ENCODE peak calls at places on chromosomes 2 and 18, in seven cellular contexts. S, L, F, J, A, T and D are unnamed samples.

GRCh38 chr2:28199995-28200394 is 192.7 kb upstream of the FOSL2 start:
- DNase-seq in S (no peak), L (no peak), F (no peak), J (no peak), A (no peak), T (no peak), D (no peak)

GRCh38 chr2:28250006-28250405 is 142.7 kb upstream of the FOSL2 start:
- DNase-seq in S (no peak), L (peak; percentile 50), F (peak; percentile 94), J (no peak), A (no peak), T (peak; percentile 54), D (no peak)

GRCh38 chr2:214193943-214194342 is 216.9 kb upstream of the VWC2L start:
- DNase-seq in S (no peak), L (peak; percentile 7), F (peak; percentile 81), J (no peak), A (no peak), T (no peak), D (no peak)

GRCh38 chr2:128788636-128789220 is 470.1 kb upstream of the HS6ST1 start:
- DNase-seq in S (no peak), L (no peak), F (no peak), J (no peak), A (no peak), T (no peak), D (no peak)

GRCh38 chr2:192886636-192887035 is 691.9 kb upstream of the TMEFF2 start:
- DNase-seq in S (no peak), L (no peak), F (no peak), J (no peak), A (no peak), T (no peak), D (no peak)

GRCh38 chr2:188181439-188181838 is 110.2 kb upstream of the GULP1 start:
- DNase-seq in S (no peak), L (no peak), F (no peak), J (no peak), A (no peak), T (no peak), D (no peak)

GRCh38 chr2:205119141-205119540 is 563.2 kb upstream of the NRP2 start:
- DNase-seq in S (no peak), L (no peak), F (no peak), J (no peak), A (no peak), T (no peak), D (no peak)

GRCh38 chr2:72914226-72915075 is 2.9 kb upstream of the EMX1 start:
- DNase-seq in S (no peak), L (no peak), F (no peak), J (no peak), A (peak; percentile 29), T (no peak), D (peak; percentile 13)

GRCh38 chr2:241767464-241768250 is 9.0 kb upstream of the GAL3ST2 start:
- DNase-seq in S (peak; percentile 43), L (no peak), F (no peak), J (no peak), A (no peak), T (no peak), D (no peak)

GRCh38 chr18:9811978-9812377 is 73.8 kb upstream of the TXNDC2 start:
- DNase-seq in S (no peak), L (no peak), F (no peak), J (no peak), A (no peak), T (no peak), D (no peak)

GRCh38 chr2:40168032-40168431 is 283.9 kb downstream of the SLC8A1 start:
- DNase-seq in S (no peak), L (peak; percentile 68), F (no peak), J (no peak), A (no peak), T (peak; percentile 47), D (no peak)

GRCh38 chr2:163367825-163368582 is 367.8 kb downstream of the FIGN start:
- DNase-seq in S (no peak), L (no peak), F (no peak), J (no peak), A (no peak), T (no peak), D (no peak)

GRCh38 chr2:80167284-80167808 is 137.2 kb downstream of the LRRTM1 start:
- DNase-seq in S (no peak), L (no peak), F (no peak), J (no peak), A (no peak), T (no peak), D (no peak)

GRCh38 chr18:48590678-48591077 is 51.8 kb downstream of the CTIF start:
- DNase-seq in S (no peak), L (peak; percentile 85), F (peak; percentile 89), J (no peak), A (no peak), T (peak; percentile 81), D (no peak)

GRCh38 chr2:234146087-234146826 is 95.8 kb downstream of the SPP2 start:
- DNase-seq in S (no peak), L (peak; percentile 75), F (peak; percentile 72), J (no peak), A (no peak), T (peak; percentile 78), D (no peak)

GRCh38 chr2:11495844-11496271 is 29.9 kb upstream of the E2F6 start:
- DNase-seq in S (no peak), L (no peak), F (no peak), J (no peak), A (no peak), T (no peak), D (no peak)

GRCh38 chr18:73992242-73993022 is 155.2 kb downstream of the FBXO15 start:
- DNase-seq in S (no peak), L (no peak), F (no peak), J (no peak), A (no peak), T (no peak), D (no peak)

GRCh38 chr2:141329949-141330348 is 800.9 kb downstream of the LRP1B start:
- DNase-seq in S (no peak), L (peak; percentile 62), F (no peak), J (no peak), A (no peak), T (peak; percentile 44), D (no peak)

DNA sequence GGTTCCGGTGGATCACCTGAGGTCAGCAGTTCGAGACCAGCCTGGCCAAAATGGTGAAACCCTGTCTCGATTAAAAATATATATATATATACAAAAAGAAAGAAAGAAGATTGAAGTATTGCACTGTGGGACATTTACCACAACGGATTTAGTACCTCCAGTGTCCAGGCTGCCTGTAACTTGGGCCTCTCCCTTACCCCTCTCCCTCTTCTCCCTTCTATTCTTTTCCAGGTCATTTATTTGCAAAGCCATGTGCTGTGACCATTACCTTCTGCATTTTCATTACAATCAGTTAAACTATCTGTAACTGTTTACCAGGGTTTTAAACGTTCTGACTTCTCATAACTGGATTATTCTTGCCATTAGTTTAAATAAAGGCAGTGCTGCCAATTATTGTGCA is 400.9 kb upstream of the ZNF804A start:
- DNase-seq in S (no peak), L (no peak), F (no peak), J (no peak), A (no peak), T (no peak), D (no peak)
- TF ChIP-seq CTCF in S (no peak), L (no peak), F (no peak), J (no peak), A (no peak), T (no peak), D (no peak)

GRCh38 chr2:62467475-62468321 is 38.3 kb downstream of the TMEM17 start:
- DNase-seq in S (no peak), L (peak; percentile 13), F (no peak), J (no peak), A (no peak), T (peak; percentile 62), D (no peak)
- TF ChIP-seq CTCF in S (no peak), L (no peak), F (no peak), J (no peak), A (no peak), T (no peak), D (no peak)

GRCh38 chr2:119766944-119767343 is 7.2 kb downstream of the PTPN4 start:
- DNase-seq in S (no peak), L (no peak), F (no peak), J (no peak), A (no peak), T (no peak), D (no peak)
- TF ChIP-seq CTCF in S (no peak), L (no peak), F (no peak), J (no peak), A (no peak), T (no peak), D (no peak)

DNA sequence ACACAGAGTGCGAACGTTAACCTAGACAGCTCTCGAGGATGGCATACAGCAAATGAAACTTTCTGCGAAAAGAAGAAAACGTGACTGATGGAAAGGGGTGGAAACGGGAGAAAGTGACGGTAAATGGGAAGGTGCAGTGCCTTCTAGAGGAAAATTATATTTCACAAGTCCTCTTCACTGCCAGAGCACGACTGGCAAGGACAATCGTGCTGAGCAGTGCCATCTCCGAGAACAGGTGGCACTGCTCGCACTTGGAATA is 425 bp downstream of the STAT1 start:
- DNase-seq in S (no peak), L (no peak), F (no peak), J (no peak), A (no peak), T (peak; percentile 12), D (no peak)
- TF ChIP-seq CTCF in S (no peak), L (no peak), F (no peak), J (no peak), A (no peak), T (no peak), D (no peak)